ENCODE peak calls at places on chromosomes 7 and 10, in six cellular contexts. J is SK-N-SH, C is HepG2, I is GM23338, B is HCT116, F is K562. N is an unnamed sample. For H3K4me1, the result is how much of the 10 kb centered on the place peaks cover.

GRCh38 chr10:121183241-121183640 is 332.1 kb downstream of the WDR11 start:
- DNase-seq in J (no peak), F (no peak), B (no peak), I (no peak), C (no peak), N (no peak)

GRCh38 chr10:16996530-16996964 is 133.1 kb downstream of the CUBN start:
- DNase-seq in I (no peak), B (no peak), C (no peak), J (no peak), F (no peak), N (no peak)

GRCh38 chr7:106269263-106269961 is 15.4 kb downstream of the NAMPT start:
- DNase-seq in B (no peak), I (no peak), F (no peak), C (no peak), J (no peak), N (no peak)

GRCh38 chr7:148397985-148398384 is 192.6 kb upstream of the C7orf33 start:
- DNase-seq in F (no peak), B (no peak), J (no peak), C (no peak), I (no peak), N (no peak)

GRCh38 chr10:61974611-61975010 is 73.1 kb downstream of the ARID5B start:
- DNase-seq in C (no peak), B (no peak), I (no peak), J (peak), F (peak), N (no peak)

GRCh38 chr10:51233337-51234100 is 159.2 kb downstream of the PRKG1 start:
- DNase-seq in I (no peak), J (peak), B (no peak), F (no peak), C (no peak), N (no peak)

GRCh38 chr10:133258066-133258817 is 18.4 kb downstream of the ADAM8 start:
- DNase-seq in J (no peak), C (no peak), F (no peak), I (no peak), B (no peak), N (no peak)

GRCh38 chr7:10643545-10643944 is 330.1 kb upstream of the PHF14 start:
- DNase-seq in I (no peak), J (no peak), F (no peak), C (no peak), B (no peak), N (no peak)

GRCh38 chr7:137791947-137792346 is 54.8 kb downstream of the DGKI start:
- DNase-seq in I (peak), F (no peak), J (no peak), C (no peak), B (no peak), N (no peak)

GRCh38 chr10:110260746-110261477 is 43.8 kb downstream of the SMNDC1 start:
- DNase-seq in I (no peak), B (no peak), J (no peak), F (no peak), C (no peak), N (no peak)

GRCh38 chr7:2637505-2638223 is 5.9 kb downstream of the TTYH3 start:
- DNase-seq in C (peak), I (no peak), B (no peak), F (no peak), J (peak), N (no peak)

GRCh38 chr10:71998119-71998839 is 34.1 kb downstream of the CHST3 start:
- DNase-seq in B (no peak), J (no peak), I (no peak), C (no peak), F (no peak), N (no peak)

GRCh38 chr7:42107484-42107883 is 129.5 kb downstream of the GLI3 start:
- DNase-seq in I (peak), C (no peak), J (no peak), F (no peak), B (no peak), N (no peak)

GRCh38 chr10:130801784-130802183 is 509.7 kb downstream of the TCERG1L start:
- DNase-seq in B (no peak), C (no peak), I (no peak), J (no peak), F (no peak), N (no peak)

GRCh38 chr10:76209135-76209534 is 777.7 kb downstream of the LRMDA start:
- DNase-seq in J (no peak), B (no peak), F (no peak), I (no peak), C (no peak), N (no peak)

GRCh38 chr7:69256634-69257081 is 341.6 kb upstream of the AUTS2 start:
- DNase-seq in F (no peak), J (no peak), C (no peak), I (no peak), B (no peak), N (no peak)

GRCh38 chr7:5997210-5997808 is 11.5 kb downstream of the PMS2 start:
- DNase-seq in I (peak), F (peak), C (peak), B (no peak), J (peak), N (no peak)

GRCh38 chr7:44282601-44283171 is 42.7 kb downstream of the CAMK2B start:
- DNase-seq in F (no peak), B (no peak), C (no peak), I (no peak), J (peak), N (no peak)

GRCh38 chr7:123705217-123705901 is 43.4 kb downstream of the WASL start:
- DNase-seq in I (no peak), B (no peak), C (no peak), J (no peak), F (no peak), N (no peak)

GRCh38 chr7:82164410-82164809 is 279.2 kb downstream of the CACNA2D1 start:
- DNase-seq in F (no peak), B (no peak), J (no peak), C (no peak), I (no peak), N (no peak)

GRCh38 chr7:76328390-76328789 is 25.9 kb downstream of the HSPB1 start:
- DNase-seq in I (no peak), C (no peak), B (no peak), F (peak), J (no peak), N (no peak)

GRCh38 chr10:111082102-111082975 is 5.5 kb downstream of the ADRA2A start:
- DNase-seq in C (no peak), J (no peak), I (no peak), F (no peak), B (no peak), N (no peak)

GRCh38 chr7:84722734-84723133 is 464.1 kb downstream of the SEMA3D start:
- DNase-seq in J (no peak), F (no peak), C (no peak), I (no peak), B (no peak), N (no peak)

GRCh38 chr7:30992414-30992813 is 28.7 kb downstream of the GHRHR start:
- DNase-seq in C (no peak), B (no peak), F (no peak), I (no peak), J (no peak), N (no peak)

GRCh38 chr10:132359305-132360040 is 27.5 kb downstream of the LRRC27 start:
- DNase-seq in F (peak), J (no peak), B (no peak), I (no peak), C (no peak), N (no peak)

GRCh38 chr10:79884006-79884405 is 57.5 kb downstream of the NUTM2E start:
- DNase-seq in I (no peak), C (no peak), F (no peak), J (no peak), B (no peak), N (no peak)

GRCh38 chr7:21346297-21346696 is 81.6 kb upstream of the SP4 start:
- DNase-seq in B (no peak), I (no peak), J (no peak), C (no peak), F (no peak), N (no peak)

GRCh38 chr10:26697922-26698608 is 564 bp downstream of the PDSS1 start:
- DNase-seq in C (no peak), B (no peak), F (peak), J (peak), I (peak), N (no peak)

GRCh38 chr10:5073659-5074058 is 20.6 kb upstream of the AKR1C3 start:
- DNase-seq in J (no peak), I (no peak), C (no peak), F (no peak), B (no peak), N (no peak)

GRCh38 chr7:721619-722248 is 4.8 kb upstream of the DNAAF5 start:
- DNase-seq in F (no peak), I (no peak), C (no peak), J (no peak), B (no peak), N (no peak)

GRCh38 chr10:84308481-84309304 is 19.7 kb upstream of the CCSER2 start:
- DNase-seq in F (no peak), C (no peak), I (no peak), B (no peak), J (peak), N (no peak)

GRCh38 chr7:155717010-155717744 is 72.7 kb downstream of the RBM33 start:
- DNase-seq in C (no peak), B (no peak), I (no peak), J (no peak), F (peak), N (no peak)

GRCh38 chr10:110040767-110041478 is 33.1 kb downstream of the ADD3 start:
- DNase-seq in C (no peak), B (no peak), J (no peak), I (no peak), F (no peak), N (no peak)

GRCh38 chr7:55570939-55571338 is 1.4 kb downstream of the VOPP1 start:
- DNase-seq in I (no peak), B (no peak), C (peak), F (no peak), J (no peak), N (no peak)

GRCh38 chr7:33646166-33646565 is 259.2 kb upstream of the BMPER start:
- DNase-seq in B (no peak), J (no peak), F (no peak), I (no peak), C (no peak), N (no peak)

GRCh38 chr7:98713411-98713810 is 96.3 kb downstream of the NPTX2 start:
- DNase-seq in J (no peak), C (no peak), I (no peak), F (no peak), B (no peak), N (no peak)

GRCh38 chr7:32618987-32619386 is 123.7 kb downstream of the AVL9 start:
- DNase-seq in F (no peak), J (no peak), C (no peak), B (no peak), I (no peak), N (no peak)

GRCh38 chr7:31076641-31077310 is 24.7 kb downstream of the ADCYAP1R1 start:
- DNase-seq in B (no peak), I (no peak), F (no peak), J (no peak), C (no peak), N (no peak)

GRCh38 chr7:149799397-149800168 is 26.2 kb upstream of the ZNF467 start:
- DNase-seq in J (peak), B (no peak), C (peak), I (peak), F (peak), N (peak)

DNA sequence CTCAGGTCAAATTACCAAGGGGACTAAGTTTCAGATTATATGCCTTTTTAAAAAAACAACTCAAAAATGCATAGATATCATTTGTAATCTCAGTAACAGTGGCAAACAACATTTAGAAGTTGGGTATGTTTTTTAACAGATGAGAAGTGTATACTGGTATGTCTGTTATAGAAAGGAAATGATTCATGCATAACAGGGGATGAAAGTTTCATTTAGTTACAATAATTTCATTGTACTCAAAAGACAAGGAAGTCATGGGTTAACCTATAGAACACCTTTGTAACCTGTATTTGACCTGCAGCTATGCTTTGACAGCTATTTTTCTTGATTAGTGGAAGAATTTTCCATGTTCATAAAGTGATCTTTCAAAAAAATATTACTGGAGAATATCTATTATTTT is 35.4 kb upstream of the FAM133B start:
- DNase-seq in F (no peak), J (no peak), B (no peak), I (no peak), C (no peak), N (no peak)
- H3K4me1 ChIP-seq in F (under half), J (under half), B (under half), I (under half), C (under half), N (under half)

GRCh38 chr7:73758581-73759138 is 11.4 kb downstream of the CLDN3 start:
- DNase-seq in C (no peak), I (no peak), J (no peak), B (no peak), F (peak), N (no peak)
- TF ChIP-seq POLR2AphosphoS5 in C (no peak), I (no peak), J (no peak), B (no peak), F (peak), N (no peak)

GRCh38 chr7:139242741-139243281 is 11.8 kb downstream of the UBN2 start:
- DNase-seq in I (no peak), J (no peak), B (no peak), F (peak), C (no peak), N (peak)

GRCh38 chr7:139249179-139249822 is 18.3 kb downstream of the UBN2 start:
- DNase-seq in I (no peak), F (no peak), B (no peak), C (no peak), J (no peak), N (no peak)

GRCh38 chr7:139246494-139246893 is 15.5 kb downstream of the UBN2 start:
- DNase-seq in I (no peak), B (no peak), F (no peak), C (no peak), J (no peak), N (no peak)

GRCh38 chr7:139245401-139245800 is 14.4 kb downstream of the UBN2 start:
- DNase-seq in J (no peak), I (no peak), B (no peak), C (no peak), F (no peak), N (no peak)

GRCh38 chr7:139246905-139247304 is 15.9 kb downstream of the UBN2 start:
- DNase-seq in C (no peak), F (no peak), I (no peak), B (no peak), J (no peak), N (no peak)
- TF ChIP-seq REST in C (no peak), F (no peak), I (no peak), B (no peak), J (no peak), N (no peak)

GRCh38 chr10:46515402-46516192 is 40.9 kb downstream of the GPRIN2 start:
- DNase-seq in C (no peak), B (no peak), I (no peak), J (no peak), F (no peak), N (no peak)
- H3K4me1 ChIP-seq in C (under half), B (under half), I (under half), J (under half), F (under half), N (under half)